ENCODE peak calls at places on chromosomes 5 and 9, in nine cellular contexts. One of them, this sample, is unnamed.

GRCh38 chr9:113887436-113887835 is 11.3 kb downstream of the ZNF618 start:
- DNase-seq in kidney tubule cell: no peak
- DNase-seq in cardiac muscle cell: no peak
- DNase-seq in NCI-H1694 treated with DMSO at 0.1 percent for 48 hours: no peak
- DNase-seq in fibroblast of mammary gland: no peak
- DNase-seq in ovary: no peak
- DNase-seq in anterior cingulate cortex: no peak
- DNase-seq in adipocyte: no peak
- DNase-seq in T-cell: no peak
- DNase-seq in this sample: no peak

GRCh38 chr5:123422433-123423277 is 548 bp downstream of the CEP120 start:
- DNase-seq in kidney tubule cell: peak
- DNase-seq in cardiac muscle cell: peak
- DNase-seq in NCI-H1694 treated with DMSO at 0.1 percent for 48 hours: peak
- DNase-seq in fibroblast of mammary gland: peak
- DNase-seq in ovary: no peak
- DNase-seq in anterior cingulate cortex: peak
- DNase-seq in adipocyte: peak
- DNase-seq in T-cell: no peak
- DNase-seq in this sample: peak

GRCh38 chr5:105680858-105681257 is 1989.9 kb downstream of the EFNA5 start:
- DNase-seq in kidney tubule cell: no peak
- DNase-seq in cardiac muscle cell: no peak
- DNase-seq in NCI-H1694 treated with DMSO at 0.1 percent for 48 hours: no peak
- DNase-seq in fibroblast of mammary gland: no peak
- DNase-seq in ovary: no peak
- DNase-seq in anterior cingulate cortex: no peak
- DNase-seq in adipocyte: peak
- DNase-seq in T-cell: no peak
- DNase-seq in this sample: no peak

GRCh38 chr5:53557386-53557785 is 3.1 kb upstream of the NDUFS4 start:
- DNase-seq in kidney tubule cell: peak
- DNase-seq in cardiac muscle cell: no peak
- DNase-seq in NCI-H1694 treated with DMSO at 0.1 percent for 48 hours: no peak
- DNase-seq in fibroblast of mammary gland: peak
- DNase-seq in ovary: no peak
- DNase-seq in anterior cingulate cortex: no peak
- DNase-seq in adipocyte: no peak
- DNase-seq in T-cell: no peak
- DNase-seq in this sample: no peak

GRCh38 chr5:7518947-7519560 is 123.1 kb downstream of the ADCY2 start:
- DNase-seq in kidney tubule cell: no peak
- DNase-seq in cardiac muscle cell: peak
- DNase-seq in NCI-H1694 treated with DMSO at 0.1 percent for 48 hours: peak
- DNase-seq in fibroblast of mammary gland: no peak
- DNase-seq in ovary: no peak
- DNase-seq in anterior cingulate cortex: no peak
- DNase-seq in adipocyte: no peak
- DNase-seq in T-cell: no peak
- DNase-seq in this sample: peak

GRCh38 chr9:75451045-75451444 is 362.7 kb downstream of the OSTF1 start:
- DNase-seq in kidney tubule cell: no peak
- DNase-seq in cardiac muscle cell: no peak
- DNase-seq in NCI-H1694 treated with DMSO at 0.1 percent for 48 hours: no peak
- DNase-seq in fibroblast of mammary gland: no peak
- DNase-seq in ovary: no peak
- DNase-seq in anterior cingulate cortex: no peak
- DNase-seq in adipocyte: no peak
- DNase-seq in T-cell: no peak
- DNase-seq in this sample: no peak

GRCh38 chr5:110817437-110817836 is 78.6 kb downstream of the SLC25A46 start:
- DNase-seq in kidney tubule cell: peak
- DNase-seq in cardiac muscle cell: no peak
- DNase-seq in NCI-H1694 treated with DMSO at 0.1 percent for 48 hours: no peak
- DNase-seq in fibroblast of mammary gland: peak
- DNase-seq in ovary: no peak
- DNase-seq in anterior cingulate cortex: no peak
- DNase-seq in adipocyte: no peak
- DNase-seq in T-cell: no peak
- DNase-seq in this sample: no peak

GRCh38 chr9:35748239-35748857 is 680 bp downstream of the GBA2 start:
- DNase-seq in kidney tubule cell: no peak
- DNase-seq in cardiac muscle cell: no peak
- DNase-seq in NCI-H1694 treated with DMSO at 0.1 percent for 48 hours: no peak
- DNase-seq in fibroblast of mammary gland: no peak
- DNase-seq in ovary: no peak
- DNase-seq in anterior cingulate cortex: no peak
- DNase-seq in adipocyte: peak
- DNase-seq in T-cell: no peak
- DNase-seq in this sample: no peak

GRCh38 chr5:173963107-173963506 is 25.9 kb upstream of the C5orf47 start:
- DNase-seq in kidney tubule cell: peak
- DNase-seq in cardiac muscle cell: no peak
- DNase-seq in NCI-H1694 treated with DMSO at 0.1 percent for 48 hours: no peak
- DNase-seq in fibroblast of mammary gland: peak
- DNase-seq in ovary: no peak
- DNase-seq in anterior cingulate cortex: no peak
- DNase-seq in adipocyte: peak
- DNase-seq in T-cell: no peak
- DNase-seq in this sample: no peak

GRCh38 chr5:106312360-106312759 is 1358.4 kb downstream of the EFNA5 start:
- DNase-seq in kidney tubule cell: no peak
- DNase-seq in cardiac muscle cell: no peak
- DNase-seq in NCI-H1694 treated with DMSO at 0.1 percent for 48 hours: no peak
- DNase-seq in fibroblast of mammary gland: no peak
- DNase-seq in ovary: no peak
- DNase-seq in anterior cingulate cortex: no peak
- DNase-seq in adipocyte: peak
- DNase-seq in T-cell: no peak
- DNase-seq in this sample: no peak

GRCh38 chr5:150636391-150637244 is 3.8 kb upstream of the SYNPO start:
- DNase-seq in kidney tubule cell: peak
- DNase-seq in cardiac muscle cell: peak
- DNase-seq in NCI-H1694 treated with DMSO at 0.1 percent for 48 hours: peak
- DNase-seq in fibroblast of mammary gland: peak
- DNase-seq in ovary: peak
- DNase-seq in anterior cingulate cortex: no peak
- DNase-seq in adipocyte: peak
- DNase-seq in T-cell: no peak
- DNase-seq in this sample: peak

GRCh38 chr9:5430912-5431311 is 6.8 kb downstream of the PLGRKT start:
- DNase-seq in kidney tubule cell: no peak
- DNase-seq in cardiac muscle cell: no peak
- DNase-seq in NCI-H1694 treated with DMSO at 0.1 percent for 48 hours: no peak
- DNase-seq in fibroblast of mammary gland: no peak
- DNase-seq in ovary: no peak
- DNase-seq in anterior cingulate cortex: no peak
- DNase-seq in adipocyte: no peak
- DNase-seq in T-cell: no peak
- DNase-seq in this sample: no peak

GRCh38 chr5:151036556-151036955 is 16.2 kb downstream of the GPX3 start:
- DNase-seq in kidney tubule cell: peak
- DNase-seq in cardiac muscle cell: no peak
- DNase-seq in NCI-H1694 treated with DMSO at 0.1 percent for 48 hours: no peak
- DNase-seq in fibroblast of mammary gland: no peak
- DNase-seq in ovary: no peak
- DNase-seq in anterior cingulate cortex: no peak
- DNase-seq in adipocyte: no peak
- DNase-seq in T-cell: no peak
- DNase-seq in this sample: no peak

GRCh38 chr5:16791036-16791705 is 144.9 kb downstream of the MYO10 start:
- DNase-seq in kidney tubule cell: peak
- DNase-seq in cardiac muscle cell: peak
- DNase-seq in NCI-H1694 treated with DMSO at 0.1 percent for 48 hours: peak
- DNase-seq in fibroblast of mammary gland: peak
- DNase-seq in ovary: no peak
- DNase-seq in anterior cingulate cortex: peak
- DNase-seq in adipocyte: peak
- DNase-seq in T-cell: no peak
- DNase-seq in this sample: no peak

GRCh38 chr9:92486371-92486770 is 4.1 kb upstream of the ASPN start:
- DNase-seq in kidney tubule cell: no peak
- DNase-seq in cardiac muscle cell: no peak
- DNase-seq in NCI-H1694 treated with DMSO at 0.1 percent for 48 hours: no peak
- DNase-seq in fibroblast of mammary gland: no peak
- DNase-seq in ovary: no peak
- DNase-seq in anterior cingulate cortex: no peak
- DNase-seq in adipocyte: no peak
- DNase-seq in T-cell: no peak
- DNase-seq in this sample: no peak

GRCh38 chr5:77077821-77078176 is 9.3 kb downstream of the ZBED3 start:
- DNase-seq in kidney tubule cell: no peak
- DNase-seq in cardiac muscle cell: no peak
- DNase-seq in NCI-H1694 treated with DMSO at 0.1 percent for 48 hours: no peak
- DNase-seq in fibroblast of mammary gland: no peak
- DNase-seq in ovary: no peak
- DNase-seq in anterior cingulate cortex: no peak
- DNase-seq in adipocyte: no peak
- DNase-seq in T-cell: no peak
- DNase-seq in this sample: no peak

GRCh38 chr9:85502815-85503643 is 238.7 kb downstream of the AGTPBP1 start:
- DNase-seq in kidney tubule cell: no peak
- DNase-seq in cardiac muscle cell: no peak
- DNase-seq in NCI-H1694 treated with DMSO at 0.1 percent for 48 hours: no peak
- DNase-seq in fibroblast of mammary gland: no peak
- DNase-seq in ovary: no peak
- DNase-seq in anterior cingulate cortex: no peak
- DNase-seq in adipocyte: no peak
- DNase-seq in T-cell: no peak
- DNase-seq in this sample: no peak

GRCh38 chr9:135222991-135223760 is 135.7 kb downstream of the OLFM1 start:
- DNase-seq in kidney tubule cell: no peak
- DNase-seq in cardiac muscle cell: no peak
- DNase-seq in NCI-H1694 treated with DMSO at 0.1 percent for 48 hours: no peak
- DNase-seq in fibroblast of mammary gland: no peak
- DNase-seq in ovary: no peak
- DNase-seq in anterior cingulate cortex: no peak
- DNase-seq in adipocyte: no peak
- DNase-seq in T-cell: no peak
- DNase-seq in this sample: no peak

GRCh38 chr9:69086769-69087168 is 51.2 kb downstream of the FXN start:
- DNase-seq in kidney tubule cell: no peak
- DNase-seq in cardiac muscle cell: no peak
- DNase-seq in NCI-H1694 treated with DMSO at 0.1 percent for 48 hours: no peak
- DNase-seq in fibroblast of mammary gland: no peak
- DNase-seq in ovary: no peak
- DNase-seq in anterior cingulate cortex: no peak
- DNase-seq in adipocyte: no peak
- DNase-seq in T-cell: no peak
- DNase-seq in this sample: no peak

GRCh38 chr5:132770476-132771159 is 6.4 kb downstream of the SEPTIN8 start:
- DNase-seq in kidney tubule cell: no peak
- DNase-seq in cardiac muscle cell: no peak
- DNase-seq in NCI-H1694 treated with DMSO at 0.1 percent for 48 hours: no peak
- DNase-seq in fibroblast of mammary gland: no peak
- DNase-seq in ovary: no peak
- DNase-seq in anterior cingulate cortex: peak
- DNase-seq in adipocyte: no peak
- DNase-seq in T-cell: no peak
- DNase-seq in this sample: no peak